ENCODE peak calls at places on chromosomes 12 and 14, in nine cellular contexts. N is stimulated activated naive B cell treated with anti-CD40 and anti-IgM and Interleukin-4, amounts not matched to agents 10 μg/mL and 1 μg/mL and 100 μg/mL, for 72 hours; T is stimulated activated CD4-positive, alpha-beta T cell treated with anti-CD3 and anti-CD28 coated beads, Interleukin-2, amount 100 ng/mL, for 24 hours; D is anterior cingulate cortex; H is activated T-cell treated with anti-CD3 and anti-CD28 coated beads, Interleukin-2, amount 50 U/mL, for 4 hours; C is GM18507; B is stimulated activated CD8-positive, alpha-beta memory T cell treated with anti-CD3 and anti-CD28 coated beads, Interleukin-7, amount 100 ng/mL, for 1 hour; Z is hippocampal formation; S is lung. X is an unnamed sample.

GRCh38 chr12:122021822-122022392 is at the start of gene BCL7A:
- DNase-seq in N (peak), T (peak), D (peak), H (peak), C (no peak), B (peak), Z (peak), S (peak), X (peak)

GRCh38 chr14:22822017-22822618 is 6.9 kb upstream of the SLC7A7 start:
- DNase-seq in N (no peak), T (no peak), D (no peak), H (no peak), C (no peak), B (no peak), Z (no peak), S (no peak), X (no peak)

GRCh38 chr12:118035194-118036041 is 18.9 kb downstream of the RFC5 start:
- DNase-seq in N (peak), T (peak), D (no peak), H (no peak), C (no peak), B (no peak), Z (no peak), S (no peak), X (no peak)

GRCh38 chr12:58105225-58106119 is 164.1 kb downstream of the ATP23 start:
- DNase-seq in N (no peak), T (no peak), D (no peak), H (no peak), C (no peak), B (no peak), Z (no peak), S (no peak), X (no peak)

GRCh38 chr14:38862381-38862780 is 240.7 kb downstream of the SEC23A start:
- DNase-seq in N (no peak), T (no peak), D (no peak), H (no peak), C (no peak), B (no peak), Z (no peak), S (no peak), X (no peak)

GRCh38 chr12:12792421-12792820 is 7.0 kb downstream of the APOLD1 start:
- DNase-seq in N (no peak), T (no peak), D (no peak), H (no peak), C (no peak), B (no peak), Z (no peak), S (no peak), X (no peak)

GRCh38 chr12:79558924-79559469 is 131.8 kb downstream of the PAWR start:
- DNase-seq in N (no peak), T (no peak), D (no peak), H (no peak), C (no peak), B (no peak), Z (no peak), S (no peak), X (no peak)

GRCh38 chr12:91441236-91441635 is 258.6 kb upstream of the DCN start:
- DNase-seq in N (no peak), T (no peak), D (no peak), H (no peak), C (no peak), B (no peak), Z (no peak), S (no peak), X (no peak)

GRCh38 chr14:103618999-103619398 is 10.0 kb upstream of the KLC1 start:
- DNase-seq in N (no peak), T (no peak), D (no peak), H (no peak), C (no peak), B (no peak), Z (no peak), S (no peak), X (no peak)

GRCh38 chr12:752673-753400 is 458 bp downstream of the WNK1 start:
- DNase-seq in N (peak), T (peak), D (no peak), H (no peak), C (no peak), B (no peak), Z (peak), S (peak), X (peak)

GRCh38 chr12:95548539-95549391 is 2.5 kb downstream of the USP44 start:
- DNase-seq in N (peak), T (peak), D (peak), H (peak), C (no peak), B (peak), Z (peak), S (peak), X (peak)

GRCh38 chr14:61491224-61491623 is 169.8 kb downstream of the PRKCH start:
- DNase-seq in N (no peak), T (no peak), D (no peak), H (no peak), C (no peak), B (no peak), Z (no peak), S (no peak), X (no peak)

X was measured in stimulated activated naive CD4-positive, alpha-beta T cell treated with Interleukin-2 at 50 U/mL for 16 hours.